ENCODE peak calls at places on chromosome 2, in seven cellular contexts. One of them, this sample, is unnamed.

GRCh38 chr2:50751255-50752069 is 280.5 kb downstream of the NRXN1 start:
- DNase-seq in K562: no peak
- DNase-seq in SK-N-SH: no peak
- DNase-seq in GM12878: no peak
- DNase-seq in HCT116: no peak
- DNase-seq in H1: no peak
- DNase-seq in HepG2: no peak
- DNase-seq in this sample: no peak

GRCh38 chr2:240458044-240458899 is 22.8 kb downstream of the GPC1 start:
- DNase-seq in K562: no peak
- DNase-seq in SK-N-SH: no peak
- DNase-seq in GM12878: no peak
- DNase-seq in HCT116: no peak
- DNase-seq in H1: no peak
- DNase-seq in HepG2: no peak
- DNase-seq in this sample: no peak

GRCh38 chr2:184174493-184175112 is 423.7 kb upstream of the ZNF804A start:
- DNase-seq in K562: no peak
- DNase-seq in SK-N-SH: no peak
- DNase-seq in GM12878: no peak
- DNase-seq in HCT116: no peak
- DNase-seq in H1: no peak
- DNase-seq in HepG2: no peak
- DNase-seq in this sample: no peak

GRCh38 chr2:72984172-72984671 is 66.9 kb downstream of the EMX1 start:
- DNase-seq in K562: no peak
- DNase-seq in SK-N-SH: no peak
- DNase-seq in GM12878: no peak
- DNase-seq in HCT116: no peak
- DNase-seq in H1: no peak
- DNase-seq in HepG2: no peak
- DNase-seq in this sample: no peak

GRCh38 chr2:71799013-71799575 is 345.7 kb downstream of the DYSF start:
- DNase-seq in K562: no peak
- DNase-seq in SK-N-SH: no peak
- DNase-seq in GM12878: no peak
- DNase-seq in HCT116: no peak
- DNase-seq in H1: no peak
- DNase-seq in HepG2: no peak
- DNase-seq in this sample: no peak

GRCh38 chr2:170005702-170006101 is 172.2 kb upstream of the MYO3B start:
- DNase-seq in K562: peak
- DNase-seq in SK-N-SH: no peak
- DNase-seq in GM12878: no peak
- DNase-seq in HCT116: no peak
- DNase-seq in H1: no peak
- DNase-seq in HepG2: no peak
- DNase-seq in this sample: no peak

GRCh38 chr2:74502147-74502719 is 2.8 kb upstream of the LBX2 start:
- DNase-seq in K562: peak
- DNase-seq in SK-N-SH: no peak
- DNase-seq in GM12878: no peak
- DNase-seq in HCT116: no peak
- DNase-seq in H1: peak
- DNase-seq in HepG2: peak
- DNase-seq in this sample: no peak

GRCh38 chr2:190277234-190278112 is 42.2 kb downstream of the HIBCH start:
- DNase-seq in K562: peak
- DNase-seq in SK-N-SH: peak
- DNase-seq in GM12878: no peak
- DNase-seq in HCT116: peak
- DNase-seq in H1: no peak
- DNase-seq in HepG2: peak
- DNase-seq in this sample: peak

GRCh38 chr2:48420512-48421197 is 109.3 kb upstream of the STON1 start:
- DNase-seq in K562: peak
- DNase-seq in SK-N-SH: peak
- DNase-seq in GM12878: no peak
- DNase-seq in HCT116: peak
- DNase-seq in H1: peak
- DNase-seq in HepG2: peak
- DNase-seq in this sample: peak

GRCh38 chr2:118145207-118145606 is 56.9 kb downstream of the INSIG2 start:
- DNase-seq in K562: no peak
- DNase-seq in SK-N-SH: no peak
- DNase-seq in GM12878: no peak
- DNase-seq in HCT116: no peak
- DNase-seq in H1: no peak
- DNase-seq in HepG2: no peak
- DNase-seq in this sample: no peak

GRCh38 chr2:212227755-212228154 is 310.8 kb downstream of the ERBB4 start:
- DNase-seq in K562: no peak
- DNase-seq in SK-N-SH: no peak
- DNase-seq in GM12878: no peak
- DNase-seq in HCT116: peak
- DNase-seq in H1: no peak
- DNase-seq in HepG2: peak
- DNase-seq in this sample: no peak

GRCh38 chr2:153871231-153872221 is at the start of gene GALNT13:
- DNase-seq in K562: no peak
- DNase-seq in SK-N-SH: peak
- DNase-seq in GM12878: no peak
- DNase-seq in HCT116: no peak
- DNase-seq in H1: peak
- DNase-seq in HepG2: peak
- DNase-seq in this sample: no peak

GRCh38 chr2:27992787-27993747 is 102.5 kb downstream of the BABAM2 start:
- DNase-seq in K562: no peak
- DNase-seq in SK-N-SH: no peak
- DNase-seq in GM12878: no peak
- DNase-seq in HCT116: no peak
- DNase-seq in H1: no peak
- DNase-seq in HepG2: peak
- DNase-seq in this sample: peak

GRCh38 chr2:64975232-64975791 is 13.9 kb upstream of the SLC1A4 start:
- DNase-seq in K562: no peak
- DNase-seq in SK-N-SH: no peak
- DNase-seq in GM12878: no peak
- DNase-seq in HCT116: peak
- DNase-seq in H1: no peak
- DNase-seq in HepG2: peak
- DNase-seq in this sample: no peak

GRCh38 chr2:170690671-170691070 is 24.5 kb upstream of the SP5 start:
- DNase-seq in K562: no peak
- DNase-seq in SK-N-SH: no peak
- DNase-seq in GM12878: no peak
- DNase-seq in HCT116: no peak
- DNase-seq in H1: no peak
- DNase-seq in HepG2: no peak
- DNase-seq in this sample: no peak

GRCh38 chr2:8656160-8656641 is 25.7 kb upstream of the ID2 start:
- DNase-seq in K562: no peak
- DNase-seq in SK-N-SH: no peak
- DNase-seq in GM12878: no peak
- DNase-seq in HCT116: no peak
- DNase-seq in H1: no peak
- DNase-seq in HepG2: peak
- DNase-seq in this sample: no peak

DNA sequence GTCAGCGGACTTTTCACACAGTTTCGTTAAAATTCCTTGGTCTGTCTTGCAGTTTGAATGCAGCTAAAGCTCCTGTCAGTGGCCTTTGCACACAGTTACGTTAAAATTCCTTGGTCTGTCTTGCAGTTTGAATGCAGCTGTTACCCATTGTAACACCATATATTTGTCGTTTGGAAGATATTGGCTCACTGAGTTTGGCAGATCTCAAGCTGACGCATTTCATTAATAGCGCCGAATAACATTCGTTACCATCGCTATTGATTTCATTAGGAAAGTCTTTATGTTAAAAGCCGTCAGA is 1.1 kb downstream of the LIMS1 start:
- DNase-seq in K562: no peak
- DNase-seq in SK-N-SH: no peak
- DNase-seq in GM12878: no peak
- DNase-seq in HCT116: no peak
- DNase-seq in H1: no peak
- DNase-seq in HepG2: no peak
- DNase-seq in this sample: no peak
- TF ChIP-seq JUND in K562: no peak
- TF ChIP-seq JUND in SK-N-SH: no peak
- TF ChIP-seq JUND in GM12878: no peak
- TF ChIP-seq JUND in HCT116: no peak
- TF ChIP-seq JUND in H1: no peak
- TF ChIP-seq JUND in HepG2: no peak
- TF ChIP-seq JUND in this sample: no peak

GRCh38 chr2:203532957-203533695 is 2.0 kb downstream of the RAPH1 start:
- DNase-seq in K562: no peak
- DNase-seq in SK-N-SH: peak
- DNase-seq in GM12878: no peak
- DNase-seq in HCT116: no peak
- DNase-seq in H1: no peak
- DNase-seq in HepG2: peak
- DNase-seq in this sample: peak

GRCh38 chr2:203534486-203535077 is 519 bp downstream of the RAPH1 start:
- DNase-seq in K562: peak
- DNase-seq in SK-N-SH: peak
- DNase-seq in GM12878: no peak
- DNase-seq in HCT116: no peak
- DNase-seq in H1: no peak
- DNase-seq in HepG2: peak
- DNase-seq in this sample: peak

GRCh38 chr2:203535784-203536590 is 886 bp upstream of the RAPH1 start:
- DNase-seq in K562: peak
- DNase-seq in SK-N-SH: no peak
- DNase-seq in GM12878: no peak
- DNase-seq in HCT116: no peak
- DNase-seq in H1: no peak
- DNase-seq in HepG2: no peak
- DNase-seq in this sample: no peak

GRCh38 chr2:203535078-203535783 is at the start of gene RAPH1:
- DNase-seq in K562: peak
- DNase-seq in SK-N-SH: peak
- DNase-seq in GM12878: no peak
- DNase-seq in HCT116: peak
- DNase-seq in H1: peak
- DNase-seq in HepG2: peak
- DNase-seq in this sample: peak

GRCh38 chr2:203533696-203534471 is 1.2 kb downstream of the RAPH1 start:
- DNase-seq in K562: no peak
- DNase-seq in SK-N-SH: peak
- DNase-seq in GM12878: no peak
- DNase-seq in HCT116: no peak
- DNase-seq in H1: no peak
- DNase-seq in HepG2: no peak
- DNase-seq in this sample: peak
- TF ChIP-seq JUND in K562: no peak
- TF ChIP-seq JUND in SK-N-SH: no peak
- TF ChIP-seq JUND in GM12878: no peak
- TF ChIP-seq JUND in HCT116: no peak
- TF ChIP-seq JUND in H1: no peak
- TF ChIP-seq JUND in HepG2: no peak
- TF ChIP-seq JUND in this sample: no peak

DNA sequence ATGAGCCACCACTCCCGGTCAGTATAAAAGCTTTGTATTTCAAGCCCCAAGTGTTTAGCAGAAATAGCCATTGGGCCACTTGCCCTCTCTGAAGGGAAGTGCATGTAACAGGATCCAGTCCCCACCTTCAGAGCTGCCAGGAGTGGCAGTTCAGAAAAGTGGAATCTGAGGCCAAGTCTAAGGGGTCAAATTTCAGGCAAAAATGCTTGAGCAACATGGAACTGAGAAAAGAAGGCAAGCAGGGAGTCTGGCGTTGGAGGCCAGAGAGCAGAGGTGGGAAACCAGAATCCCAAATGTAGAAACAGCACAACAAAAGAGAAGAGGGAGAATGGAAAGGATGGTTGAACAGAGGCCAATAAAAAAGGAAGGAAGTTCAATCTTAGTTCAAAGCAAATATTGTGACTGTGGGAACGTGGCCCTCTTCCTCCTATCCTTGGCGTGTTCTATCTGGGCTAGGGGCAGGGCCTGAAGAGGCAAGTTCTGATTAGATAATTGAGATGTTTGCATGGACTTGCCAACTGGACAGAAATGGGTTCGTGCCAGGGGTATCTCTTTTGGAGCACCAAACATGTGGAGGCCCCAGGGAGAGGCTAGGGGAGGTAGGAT is 102.2 kb downstream of the AP1S3 start:
- DNase-seq in K562: no peak
- DNase-seq in SK-N-SH: no peak
- DNase-seq in GM12878: no peak
- DNase-seq in HCT116: no peak
- DNase-seq in H1: peak
- DNase-seq in HepG2: no peak
- DNase-seq in this sample: no peak
- TF ChIP-seq JUND in K562: no peak
- TF ChIP-seq JUND in SK-N-SH: no peak
- TF ChIP-seq JUND in GM12878: no peak
- TF ChIP-seq JUND in HCT116: no peak
- TF ChIP-seq JUND in H1: no peak
- TF ChIP-seq JUND in HepG2: no peak
- TF ChIP-seq JUND in this sample: no peak

GRCh38 chr2:43225093-43225787 is 1.2 kb downstream of the ZFP36L2 start:
- DNase-seq in K562: peak
- DNase-seq in SK-N-SH: peak
- DNase-seq in GM12878: no peak
- DNase-seq in HCT116: no peak
- DNase-seq in H1: no peak
- DNase-seq in HepG2: no peak
- DNase-seq in this sample: peak

GRCh38 chr2:43223412-43224040 is 2.9 kb downstream of the ZFP36L2 start:
- DNase-seq in K562: no peak
- DNase-seq in SK-N-SH: no peak
- DNase-seq in GM12878: no peak
- DNase-seq in HCT116: no peak
- DNase-seq in H1: no peak
- DNase-seq in HepG2: no peak
- DNase-seq in this sample: peak

GRCh38 chr2:43224571-43225092 is 1.8 kb downstream of the ZFP36L2 start:
- DNase-seq in K562: peak
- DNase-seq in SK-N-SH: peak
- DNase-seq in GM12878: no peak
- DNase-seq in HCT116: no peak
- DNase-seq in H1: peak
- DNase-seq in HepG2: no peak
- DNase-seq in this sample: peak

GRCh38 chr2:43222472-43223146 is 3.8 kb downstream of the ZFP36L2 start:
- DNase-seq in K562: no peak
- DNase-seq in SK-N-SH: no peak
- DNase-seq in GM12878: no peak
- DNase-seq in HCT116: no peak
- DNase-seq in H1: no peak
- DNase-seq in HepG2: no peak
- DNase-seq in this sample: no peak

DNA sequence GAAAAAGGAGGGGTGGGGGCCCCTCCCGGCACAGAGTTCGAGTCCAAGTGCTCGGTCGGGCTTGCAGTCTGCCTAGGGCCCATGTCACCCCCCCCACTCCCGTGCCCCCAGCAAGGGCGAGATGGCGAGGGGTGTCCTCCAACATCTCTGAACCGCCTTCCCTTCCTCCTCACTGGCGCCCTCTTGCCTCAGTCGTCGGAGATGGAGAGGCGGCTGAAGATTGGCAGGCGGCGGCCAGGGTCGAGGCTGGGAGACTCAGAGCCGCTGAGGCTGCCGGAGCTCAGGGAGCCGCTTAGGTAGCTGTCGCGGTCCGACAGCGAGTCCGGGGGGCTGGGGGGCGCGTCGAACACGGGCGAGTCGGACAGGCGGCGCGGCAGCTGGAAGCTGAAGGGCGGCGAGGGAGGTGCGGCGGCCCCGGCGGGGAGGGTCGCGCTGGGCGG is 2.3 kb downstream of the ZFP36L2 start:
- DNase-seq in K562: no peak
- DNase-seq in SK-N-SH: peak
- DNase-seq in GM12878: no peak
- DNase-seq in HCT116: no peak
- DNase-seq in H1: peak
- DNase-seq in HepG2: peak
- DNase-seq in this sample: peak
- TF ChIP-seq JUND in K562: no peak
- TF ChIP-seq JUND in SK-N-SH: no peak
- TF ChIP-seq JUND in GM12878: no peak
- TF ChIP-seq JUND in HCT116: no peak
- TF ChIP-seq JUND in H1: no peak
- TF ChIP-seq JUND in HepG2: no peak
- TF ChIP-seq JUND in this sample: no peak

This sample was measured in T47D.